ENCODE peak calls at places on chromosomes 7 and 10, in six cellular contexts. H, S, R, L, M and B are unnamed samples.
A peak's percentile ranks its signal among the peaks of the same experiment; 100 is the strongest.

GRCh38 chr7:145737617-145738016 is 379.0 kb upstream of the CNTNAP2 start:
- DNase-seq in H (no peak), S (no peak), R (no peak), L (no peak), M (no peak), B (no peak)

GRCh38 chr7:5337047-5337446 is 54.3 kb downstream of the SLC29A4 start:
- DNase-seq in H (no peak), S (no peak), R (no peak), L (no peak), M (no peak), B (no peak)

GRCh38 chr7:46558482-46559193 is 637.6 kb upstream of the IGFBP3 start:
- DNase-seq in H (no peak), S (no peak), R (peak; percentile 83), L (no peak), M (no peak), B (no peak)

GRCh38 chr10:30392564-30392990 is 41.4 kb upstream of the MAP3K8 start:
- DNase-seq in H (peak; percentile 43), S (peak; percentile 46), R (peak; percentile 39), L (peak; percentile 31), M (no peak), B (no peak)

GRCh38 chr10:90136731-90137316 is 435.4 kb downstream of the KIF20B start:
- DNase-seq in H (no peak), S (no peak), R (peak; percentile 32), L (no peak), M (no peak), B (no peak)

GRCh38 chr7:27143022-27143949 is at the start of gene HOXA5:
- DNase-seq in H (no peak), S (no peak), R (peak; percentile 91), L (peak; percentile 87), M (no peak), B (no peak)

GRCh38 chr7:90458104-90458503 is 11.3 kb upstream of the PTTG1IP2 start:
- DNase-seq in H (no peak), S (no peak), R (no peak), L (no peak), M (no peak), B (no peak)

GRCh38 chr7:105621617-105622016 is 40.3 kb upstream of the EFCAB10 start:
- DNase-seq in H (peak; percentile 67), S (peak; percentile 29), R (peak; percentile 57), L (no peak), M (no peak), B (no peak)

GRCh38 chr10:63133787-63134557 is 844 bp downstream of the NRBF2 start:
- DNase-seq in H (no peak), S (no peak), R (peak; percentile 60), L (no peak), M (no peak), B (no peak)

GRCh38 chr7:78134256-78134655 is 335.7 kb downstream of the PHTF2 start:
- DNase-seq in H (no peak), S (no peak), R (peak; percentile 58), L (peak; percentile 45), M (peak; percentile 56), B (no peak)

GRCh38 chr10:11742779-11743298 is 657 bp downstream of the ECHDC3 start:
- DNase-seq in H (no peak), S (no peak), R (no peak), L (no peak), M (no peak), B (no peak)

GRCh38 chr7:139393621-139394215 is 34.0 kb downstream of the LUC7L2 start:
- DNase-seq in H (no peak), S (no peak), R (peak; percentile 6), L (no peak), M (no peak), B (no peak)

GRCh38 chr10:100743626-100744135 is 1.7 kb upstream of the PAX2 start:
- DNase-seq in H (no peak), S (no peak), R (peak; percentile 44), L (peak; percentile 66), M (peak; percentile 16), B (no peak)

GRCh38 chr10:63027533-63027932 is 105.6 kb upstream of the NRBF2 start:
- DNase-seq in H (no peak), S (no peak), R (no peak), L (no peak), M (no peak), B (no peak)

GRCh38 chr10:12960431-12960898 is 41.0 kb downstream of the CCDC3 start:
- DNase-seq in H (no peak), S (no peak), R (no peak), L (no peak), M (no peak), B (no peak)

GRCh38 chr7:14767716-14768425 is 134.7 kb downstream of the DGKB start:
- DNase-seq in H (no peak), S (no peak), R (peak; percentile 9), L (no peak), M (no peak), B (no peak)

GRCh38 chr7:120735791-120736190 is 122.2 kb downstream of the TSPAN12 start:
- DNase-seq in H (no peak), S (no peak), R (peak; percentile 56), L (peak; percentile 49), M (no peak), B (no peak)

GRCh38 chr10:35130588-35131146 is 4.0 kb downstream of the CREM start:
- DNase-seq in H (no peak), S (no peak), R (no peak), L (no peak), M (no peak), B (no peak)

GRCh38 chr7:12111461-12112405 is 99.4 kb upstream of the TMEM106B start:
- DNase-seq in H (no peak), S (peak; percentile 36), R (peak; percentile 82), L (no peak), M (no peak), B (peak; percentile 87)

GRCh38 chr7:40611472-40611871 is 476.7 kb downstream of the SUGCT start:
- DNase-seq in H (no peak), S (no peak), R (no peak), L (no peak), M (no peak), B (no peak)

GRCh38 chr7:134355925-134356324 is 39.2 kb upstream of the SLC35B4 start:
- DNase-seq in H (no peak), S (no peak), R (no peak), L (no peak), M (no peak), B (no peak)

GRCh38 chr10:98172073-98172472 is 37.6 kb downstream of the R3HCC1L start:
- DNase-seq in H (no peak), S (no peak), R (peak; percentile 67), L (no peak), M (no peak), B (no peak)

GRCh38 chr10:93553501-93554374 is 12.7 kb upstream of the FFAR4 start:
- DNase-seq in H (no peak), S (no peak), R (no peak), L (no peak), M (no peak), B (no peak)